ENCODE peak calls at places on chromosomes 11 and 22, in ten cellular contexts. One of them, this sample, is unnamed.

GRCh38 chr22:19745155-19746133 is 15.1 kb upstream of the TBX1 start:
- DNase-seq in effector CD4-positive, alpha-beta T cell: no peak
- DNase-seq in pancreas: no peak
- DNase-seq in Karpas-422: no peak
- DNase-seq in Ammon's horn: no peak
- DNase-seq in activated CD4-positive, alpha-beta T cell treated with anti-CD3 and anti-CD28 coated beads, Interleukin-2, amount 10 ng/mL, durations not matched to agents 7 days and 5 days: no peak
- DNase-seq in neural progenitor cell: no peak
- DNase-seq in brain microvascular endothelial cell: no peak
- DNase-seq in NCI-H1092 treated with DMSO at 0.1 percent for 48 hours: no peak
- DNase-seq in COR-L47: no peak
- DNase-seq in this sample: no peak

GRCh38 chr22:50014655-50015401 is 2.3 kb upstream of the IL17REL start:
- DNase-seq in effector CD4-positive, alpha-beta T cell: no peak
- DNase-seq in pancreas: peak
- DNase-seq in Ammon's horn: no peak
- DNase-seq in NCI-H1092 treated with DMSO at 0.1 percent for 48 hours: no peak
- DNase-seq in Karpas-422: no peak
- DNase-seq in activated CD4-positive, alpha-beta T cell treated with anti-CD3 and anti-CD28 coated beads, Interleukin-2, amount 10 ng/mL, durations not matched to agents 7 days and 5 days: no peak
- DNase-seq in neural progenitor cell: peak
- DNase-seq in COR-L47: no peak
- DNase-seq in brain microvascular endothelial cell: no peak
- DNase-seq in this sample: no peak

GRCh38 chr22:48175721-48176120 is 1413.3 kb downstream of the TBC1D22A start:
- DNase-seq in effector CD4-positive, alpha-beta T cell: no peak
- DNase-seq in brain microvascular endothelial cell: no peak
- DNase-seq in pancreas: no peak
- DNase-seq in Karpas-422: no peak
- DNase-seq in Ammon's horn: no peak
- DNase-seq in COR-L47: no peak
- DNase-seq in NCI-H1092 treated with DMSO at 0.1 percent for 48 hours: no peak
- DNase-seq in activated CD4-positive, alpha-beta T cell treated with anti-CD3 and anti-CD28 coated beads, Interleukin-2, amount 10 ng/mL, durations not matched to agents 7 days and 5 days: no peak
- DNase-seq in neural progenitor cell: no peak
- DNase-seq in this sample: no peak

GRCh38 chr22:47850644-47851151 is 1088.2 kb downstream of the TBC1D22A start:
- DNase-seq in COR-L47: peak
- DNase-seq in Ammon's horn: no peak
- DNase-seq in Karpas-422: no peak
- DNase-seq in pancreas: no peak
- DNase-seq in effector CD4-positive, alpha-beta T cell: no peak
- DNase-seq in neural progenitor cell: peak
- DNase-seq in NCI-H1092 treated with DMSO at 0.1 percent for 48 hours: peak
- DNase-seq in brain microvascular endothelial cell: no peak
- DNase-seq in activated CD4-positive, alpha-beta T cell treated with anti-CD3 and anti-CD28 coated beads, Interleukin-2, amount 10 ng/mL, durations not matched to agents 7 days and 5 days: no peak
- DNase-seq in this sample: peak

GRCh38 chr22:39446239-39446721 is 10.5 kb upstream of the MGAT3 start:
- DNase-seq in activated CD4-positive, alpha-beta T cell treated with anti-CD3 and anti-CD28 coated beads, Interleukin-2, amount 10 ng/mL, durations not matched to agents 7 days and 5 days: peak
- DNase-seq in neural progenitor cell: peak
- DNase-seq in effector CD4-positive, alpha-beta T cell: no peak
- DNase-seq in Ammon's horn: no peak
- DNase-seq in pancreas: no peak
- DNase-seq in NCI-H1092 treated with DMSO at 0.1 percent for 48 hours: no peak
- DNase-seq in Karpas-422: peak
- DNase-seq in COR-L47: no peak
- DNase-seq in brain microvascular endothelial cell: no peak
- DNase-seq in this sample: no peak

GRCh38 chr22:37095113-37095512 is 14.4 kb downstream of the TMPRSS6 start:
- DNase-seq in effector CD4-positive, alpha-beta T cell: no peak
- DNase-seq in NCI-H1092 treated with DMSO at 0.1 percent for 48 hours: no peak
- DNase-seq in pancreas: no peak
- DNase-seq in Karpas-422: no peak
- DNase-seq in brain microvascular endothelial cell: no peak
- DNase-seq in Ammon's horn: no peak
- DNase-seq in COR-L47: no peak
- DNase-seq in neural progenitor cell: no peak
- DNase-seq in activated CD4-positive, alpha-beta T cell treated with anti-CD3 and anti-CD28 coated beads, Interleukin-2, amount 10 ng/mL, durations not matched to agents 7 days and 5 days: no peak
- DNase-seq in this sample: no peak

GRCh38 chr22:41469218-41469851 is 418 bp downstream of the ACO2 start:
- DNase-seq in NCI-H1092 treated with DMSO at 0.1 percent for 48 hours: peak
- DNase-seq in Karpas-422: peak
- DNase-seq in neural progenitor cell: peak
- DNase-seq in brain microvascular endothelial cell: no peak
- DNase-seq in COR-L47: no peak
- DNase-seq in activated CD4-positive, alpha-beta T cell treated with anti-CD3 and anti-CD28 coated beads, Interleukin-2, amount 10 ng/mL, durations not matched to agents 7 days and 5 days: peak
- DNase-seq in pancreas: no peak
- DNase-seq in Ammon's horn: peak
- DNase-seq in effector CD4-positive, alpha-beta T cell: no peak
- DNase-seq in this sample: peak

GRCh38 chr11:104524276-104524675 is 360.3 kb upstream of the PDGFD start:
- DNase-seq in NCI-H1092 treated with DMSO at 0.1 percent for 48 hours: no peak
- DNase-seq in activated CD4-positive, alpha-beta T cell treated with anti-CD3 and anti-CD28 coated beads, Interleukin-2, amount 10 ng/mL, durations not matched to agents 7 days and 5 days: no peak
- DNase-seq in pancreas: no peak
- DNase-seq in neural progenitor cell: no peak
- DNase-seq in COR-L47: no peak
- DNase-seq in Ammon's horn: no peak
- DNase-seq in brain microvascular endothelial cell: no peak
- DNase-seq in Karpas-422: no peak
- DNase-seq in effector CD4-positive, alpha-beta T cell: no peak
- DNase-seq in this sample: peak

GRCh38 chr22:20430641-20431519 is 6.7 kb downstream of the SCARF2 start:
- DNase-seq in pancreas: peak
- DNase-seq in COR-L47: peak
- DNase-seq in activated CD4-positive, alpha-beta T cell treated with anti-CD3 and anti-CD28 coated beads, Interleukin-2, amount 10 ng/mL, durations not matched to agents 7 days and 5 days: peak
- DNase-seq in Ammon's horn: no peak
- DNase-seq in Karpas-422: no peak
- DNase-seq in brain microvascular endothelial cell: no peak
- DNase-seq in NCI-H1092 treated with DMSO at 0.1 percent for 48 hours: peak
- DNase-seq in neural progenitor cell: peak
- DNase-seq in effector CD4-positive, alpha-beta T cell: peak
- DNase-seq in this sample: no peak

GRCh38 chr11:33323421-33323820 is 66.2 kb downstream of the HIPK3 start:
- DNase-seq in effector CD4-positive, alpha-beta T cell: no peak
- DNase-seq in NCI-H1092 treated with DMSO at 0.1 percent for 48 hours: no peak
- DNase-seq in activated CD4-positive, alpha-beta T cell treated with anti-CD3 and anti-CD28 coated beads, Interleukin-2, amount 10 ng/mL, durations not matched to agents 7 days and 5 days: no peak
- DNase-seq in Ammon's horn: no peak
- DNase-seq in pancreas: no peak
- DNase-seq in brain microvascular endothelial cell: no peak
- DNase-seq in neural progenitor cell: no peak
- DNase-seq in COR-L47: no peak
- DNase-seq in Karpas-422: peak
- DNase-seq in this sample: no peak

GRCh38 chr11:69105431-69106123 is 50.2 kb upstream of the SMIM38 start:
- DNase-seq in effector CD4-positive, alpha-beta T cell: no peak
- DNase-seq in Karpas-422: no peak
- DNase-seq in activated CD4-positive, alpha-beta T cell treated with anti-CD3 and anti-CD28 coated beads, Interleukin-2, amount 10 ng/mL, durations not matched to agents 7 days and 5 days: no peak
- DNase-seq in pancreas: no peak
- DNase-seq in COR-L47: no peak
- DNase-seq in Ammon's horn: no peak
- DNase-seq in neural progenitor cell: no peak
- DNase-seq in brain microvascular endothelial cell: no peak
- DNase-seq in NCI-H1092 treated with DMSO at 0.1 percent for 48 hours: no peak
- DNase-seq in this sample: peak

GRCh38 chr11:121578216-121579063 is 125.7 kb upstream of the SORL1-AS1 start:
- DNase-seq in neural progenitor cell: no peak
- DNase-seq in Karpas-422: no peak
- DNase-seq in pancreas: no peak
- DNase-seq in NCI-H1092 treated with DMSO at 0.1 percent for 48 hours: no peak
- DNase-seq in COR-L47: no peak
- DNase-seq in Ammon's horn: peak
- DNase-seq in effector CD4-positive, alpha-beta T cell: no peak
- DNase-seq in activated CD4-positive, alpha-beta T cell treated with anti-CD3 and anti-CD28 coated beads, Interleukin-2, amount 10 ng/mL, durations not matched to agents 7 days and 5 days: no peak
- DNase-seq in brain microvascular endothelial cell: no peak
- DNase-seq in this sample: no peak

GRCh38 chr22:50729391-50730012 is 8.5 kb upstream of the ACR start:
- DNase-seq in Karpas-422: peak
- DNase-seq in pancreas: peak
- DNase-seq in Ammon's horn: no peak
- DNase-seq in neural progenitor cell: no peak
- DNase-seq in NCI-H1092 treated with DMSO at 0.1 percent for 48 hours: no peak
- DNase-seq in brain microvascular endothelial cell: no peak
- DNase-seq in activated CD4-positive, alpha-beta T cell treated with anti-CD3 and anti-CD28 coated beads, Interleukin-2, amount 10 ng/mL, durations not matched to agents 7 days and 5 days: no peak
- DNase-seq in effector CD4-positive, alpha-beta T cell: no peak
- DNase-seq in COR-L47: peak
- DNase-seq in this sample: peak

GRCh38 chr22:50465066-50465465 is 9.8 kb downstream of the SBF1 start:
- DNase-seq in activated CD4-positive, alpha-beta T cell treated with anti-CD3 and anti-CD28 coated beads, Interleukin-2, amount 10 ng/mL, durations not matched to agents 7 days and 5 days: no peak
- DNase-seq in Ammon's horn: no peak
- DNase-seq in effector CD4-positive, alpha-beta T cell: no peak
- DNase-seq in neural progenitor cell: no peak
- DNase-seq in COR-L47: no peak
- DNase-seq in brain microvascular endothelial cell: no peak
- DNase-seq in NCI-H1092 treated with DMSO at 0.1 percent for 48 hours: no peak
- DNase-seq in Karpas-422: no peak
- DNase-seq in pancreas: no peak
- DNase-seq in this sample: no peak

GRCh38 chr11:93034031-93034430 is 64.6 kb downstream of the MTNR1B start:
- DNase-seq in effector CD4-positive, alpha-beta T cell: no peak
- DNase-seq in pancreas: no peak
- DNase-seq in Ammon's horn: no peak
- DNase-seq in neural progenitor cell: no peak
- DNase-seq in activated CD4-positive, alpha-beta T cell treated with anti-CD3 and anti-CD28 coated beads, Interleukin-2, amount 10 ng/mL, durations not matched to agents 7 days and 5 days: no peak
- DNase-seq in brain microvascular endothelial cell: peak
- DNase-seq in NCI-H1092 treated with DMSO at 0.1 percent for 48 hours: no peak
- DNase-seq in COR-L47: no peak
- DNase-seq in Karpas-422: no peak
- DNase-seq in this sample: no peak

GRCh38 chr11:130840683-130841082 is 75.6 kb downstream of the SNX19 start:
- DNase-seq in effector CD4-positive, alpha-beta T cell: no peak
- DNase-seq in NCI-H1092 treated with DMSO at 0.1 percent for 48 hours: no peak
- DNase-seq in activated CD4-positive, alpha-beta T cell treated with anti-CD3 and anti-CD28 coated beads, Interleukin-2, amount 10 ng/mL, durations not matched to agents 7 days and 5 days: no peak
- DNase-seq in pancreas: no peak
- DNase-seq in brain microvascular endothelial cell: no peak
- DNase-seq in neural progenitor cell: no peak
- DNase-seq in Karpas-422: no peak
- DNase-seq in COR-L47: no peak
- DNase-seq in Ammon's horn: no peak
- DNase-seq in this sample: no peak

GRCh38 chr11:96065379-96065778 is 141.5 kb upstream of the MTMR2 start:
- DNase-seq in effector CD4-positive, alpha-beta T cell: no peak
- DNase-seq in Karpas-422: no peak
- DNase-seq in pancreas: no peak
- DNase-seq in COR-L47: no peak
- DNase-seq in brain microvascular endothelial cell: no peak
- DNase-seq in Ammon's horn: no peak
- DNase-seq in NCI-H1092 treated with DMSO at 0.1 percent for 48 hours: no peak
- DNase-seq in neural progenitor cell: no peak
- DNase-seq in activated CD4-positive, alpha-beta T cell treated with anti-CD3 and anti-CD28 coated beads, Interleukin-2, amount 10 ng/mL, durations not matched to agents 7 days and 5 days: no peak
- DNase-seq in this sample: no peak

GRCh38 chr22:23534851-23535717 is 45.0 kb downstream of the IGLL1 start:
- DNase-seq in neural progenitor cell: no peak
- DNase-seq in NCI-H1092 treated with DMSO at 0.1 percent for 48 hours: no peak
- DNase-seq in COR-L47: no peak
- DNase-seq in effector CD4-positive, alpha-beta T cell: no peak
- DNase-seq in activated CD4-positive, alpha-beta T cell treated with anti-CD3 and anti-CD28 coated beads, Interleukin-2, amount 10 ng/mL, durations not matched to agents 7 days and 5 days: no peak
- DNase-seq in pancreas: peak
- DNase-seq in brain microvascular endothelial cell: no peak
- DNase-seq in Ammon's horn: no peak
- DNase-seq in Karpas-422: no peak
- DNase-seq in this sample: no peak

GRCh38 chr11:65116370-65117205 is 913 bp downstream of the ZNHIT2 start:
- DNase-seq in effector CD4-positive, alpha-beta T cell: peak
- DNase-seq in activated CD4-positive, alpha-beta T cell treated with anti-CD3 and anti-CD28 coated beads, Interleukin-2, amount 10 ng/mL, durations not matched to agents 7 days and 5 days: peak
- DNase-seq in COR-L47: peak
- DNase-seq in brain microvascular endothelial cell: no peak
- DNase-seq in Karpas-422: peak
- DNase-seq in pancreas: peak
- DNase-seq in neural progenitor cell: peak
- DNase-seq in Ammon's horn: no peak
- DNase-seq in NCI-H1092 treated with DMSO at 0.1 percent for 48 hours: peak
- DNase-seq in this sample: no peak

GRCh38 chr22:44702479-44703219 is 645 bp downstream of the PRR5 start:
- DNase-seq in brain microvascular endothelial cell: peak
- DNase-seq in pancreas: peak
- DNase-seq in neural progenitor cell: peak
- DNase-seq in effector CD4-positive, alpha-beta T cell: peak
- DNase-seq in activated CD4-positive, alpha-beta T cell treated with anti-CD3 and anti-CD28 coated beads, Interleukin-2, amount 10 ng/mL, durations not matched to agents 7 days and 5 days: no peak
- DNase-seq in Ammon's horn: no peak
- DNase-seq in Karpas-422: no peak
- DNase-seq in NCI-H1092 treated with DMSO at 0.1 percent for 48 hours: no peak
- DNase-seq in COR-L47: peak
- DNase-seq in this sample: no peak

GRCh38 chr22:38782402-38783094 is 11.4 kb downstream of the DNAL4 start:
- DNase-seq in brain microvascular endothelial cell: peak
- DNase-seq in effector CD4-positive, alpha-beta T cell: no peak
- DNase-seq in NCI-H1092 treated with DMSO at 0.1 percent for 48 hours: no peak
- DNase-seq in Karpas-422: no peak
- DNase-seq in neural progenitor cell: peak
- DNase-seq in activated CD4-positive, alpha-beta T cell treated with anti-CD3 and anti-CD28 coated beads, Interleukin-2, amount 10 ng/mL, durations not matched to agents 7 days and 5 days: no peak
- DNase-seq in Ammon's horn: no peak
- DNase-seq in pancreas: no peak
- DNase-seq in COR-L47: no peak
- DNase-seq in this sample: no peak

GRCh38 chr11:35751664-35752061 is 89.1 kb downstream of the TRIM44 start:
- DNase-seq in NCI-H1092 treated with DMSO at 0.1 percent for 48 hours: no peak
- DNase-seq in activated CD4-positive, alpha-beta T cell treated with anti-CD3 and anti-CD28 coated beads, Interleukin-2, amount 10 ng/mL, durations not matched to agents 7 days and 5 days: no peak
- DNase-seq in COR-L47: no peak
- DNase-seq in neural progenitor cell: no peak
- DNase-seq in Ammon's horn: no peak
- DNase-seq in pancreas: no peak
- DNase-seq in Karpas-422: peak
- DNase-seq in effector CD4-positive, alpha-beta T cell: no peak
- DNase-seq in brain microvascular endothelial cell: no peak
- DNase-seq in this sample: no peak

GRCh38 chr11:57379732-57380131 is 1.2 kb downstream of the PRG3 start:
- DNase-seq in activated CD4-positive, alpha-beta T cell treated with anti-CD3 and anti-CD28 coated beads, Interleukin-2, amount 10 ng/mL, durations not matched to agents 7 days and 5 days: no peak
- DNase-seq in brain microvascular endothelial cell: no peak
- DNase-seq in NCI-H1092 treated with DMSO at 0.1 percent for 48 hours: no peak
- DNase-seq in Karpas-422: no peak
- DNase-seq in neural progenitor cell: peak
- DNase-seq in Ammon's horn: no peak
- DNase-seq in pancreas: no peak
- DNase-seq in effector CD4-positive, alpha-beta T cell: no peak
- DNase-seq in COR-L47: no peak
- DNase-seq in this sample: no peak

GRCh38 chr11:75445315-75445953 is 12.4 kb upstream of the KLHL35 start:
- DNase-seq in COR-L47: peak
- DNase-seq in Ammon's horn: peak
- DNase-seq in pancreas: peak
- DNase-seq in NCI-H1092 treated with DMSO at 0.1 percent for 48 hours: peak
- DNase-seq in Karpas-422: peak
- DNase-seq in effector CD4-positive, alpha-beta T cell: peak
- DNase-seq in neural progenitor cell: peak
- DNase-seq in activated CD4-positive, alpha-beta T cell treated with anti-CD3 and anti-CD28 coated beads, Interleukin-2, amount 10 ng/mL, durations not matched to agents 7 days and 5 days: peak
- DNase-seq in brain microvascular endothelial cell: peak
- DNase-seq in this sample: peak

GRCh38 chr11:12218909-12219308 is 108.5 kb downstream of the MICAL2 start:
- DNase-seq in effector CD4-positive, alpha-beta T cell: no peak
- DNase-seq in activated CD4-positive, alpha-beta T cell treated with anti-CD3 and anti-CD28 coated beads, Interleukin-2, amount 10 ng/mL, durations not matched to agents 7 days and 5 days: no peak
- DNase-seq in Karpas-422: no peak
- DNase-seq in Ammon's horn: no peak
- DNase-seq in COR-L47: no peak
- DNase-seq in neural progenitor cell: no peak
- DNase-seq in NCI-H1092 treated with DMSO at 0.1 percent for 48 hours: no peak
- DNase-seq in pancreas: no peak
- DNase-seq in brain microvascular endothelial cell: no peak
- DNase-seq in this sample: no peak

GRCh38 chr11:74726547-74727182 is 4.6 kb downstream of the CHRDL2 start:
- DNase-seq in effector CD4-positive, alpha-beta T cell: peak
- DNase-seq in Karpas-422: peak
- DNase-seq in NCI-H1092 treated with DMSO at 0.1 percent for 48 hours: peak
- DNase-seq in pancreas: peak
- DNase-seq in neural progenitor cell: peak
- DNase-seq in COR-L47: peak
- DNase-seq in activated CD4-positive, alpha-beta T cell treated with anti-CD3 and anti-CD28 coated beads, Interleukin-2, amount 10 ng/mL, durations not matched to agents 7 days and 5 days: peak
- DNase-seq in brain microvascular endothelial cell: peak
- DNase-seq in Ammon's horn: peak
- DNase-seq in this sample: peak

GRCh38 chr11:56950510-56950909 is 38.2 kb upstream of the OR5AK2 start:
- DNase-seq in activated CD4-positive, alpha-beta T cell treated with anti-CD3 and anti-CD28 coated beads, Interleukin-2, amount 10 ng/mL, durations not matched to agents 7 days and 5 days: no peak
- DNase-seq in brain microvascular endothelial cell: no peak
- DNase-seq in Karpas-422: no peak
- DNase-seq in effector CD4-positive, alpha-beta T cell: no peak
- DNase-seq in pancreas: no peak
- DNase-seq in COR-L47: no peak
- DNase-seq in NCI-H1092 treated with DMSO at 0.1 percent for 48 hours: no peak
- DNase-seq in neural progenitor cell: peak
- DNase-seq in Ammon's horn: no peak
- DNase-seq in this sample: no peak

GRCh38 chr22:25054943-25055511 is 102.5 kb downstream of the KIAA1671 start:
- DNase-seq in activated CD4-positive, alpha-beta T cell treated with anti-CD3 and anti-CD28 coated beads, Interleukin-2, amount 10 ng/mL, durations not matched to agents 7 days and 5 days: peak
- DNase-seq in brain microvascular endothelial cell: no peak
- DNase-seq in Karpas-422: no peak
- DNase-seq in neural progenitor cell: no peak
- DNase-seq in effector CD4-positive, alpha-beta T cell: no peak
- DNase-seq in pancreas: no peak
- DNase-seq in Ammon's horn: peak
- DNase-seq in NCI-H1092 treated with DMSO at 0.1 percent for 48 hours: no peak
- DNase-seq in COR-L47: no peak
- DNase-seq in this sample: peak